ENCODE peak calls at places on chromosome 19, in six cellular contexts. One of them, this sample, is unnamed.

GRCh38 chr19:14769201-14769600 is 9.2 kb downstream of the ADGRE2 start:
- DNase-seq in SJSA1: peak; percentile 25
- DNase-seq in effector memory CD4-positive, alpha-beta T cell: no peak
- DNase-seq in heart left ventricle: no peak
- DNase-seq in uterus: no peak
- DNase-seq in pancreas: no peak
- DNase-seq in this sample: no peak

GRCh38 chr19:48630289-48631036 is 6.7 kb downstream of the DBP start:
- DNase-seq in SJSA1: no peak
- DNase-seq in effector memory CD4-positive, alpha-beta T cell: no peak
- DNase-seq in heart left ventricle: peak; percentile 90
- DNase-seq in uterus: peak; percentile 74
- DNase-seq in pancreas: peak; percentile 59
- DNase-seq in this sample: peak; percentile 96

GRCh38 chr19:29532956-29533355 is 7.2 kb downstream of the VSTM2B start:
- DNase-seq in SJSA1: peak; percentile 31
- DNase-seq in effector memory CD4-positive, alpha-beta T cell: no peak
- DNase-seq in heart left ventricle: peak; percentile 9
- DNase-seq in uterus: no peak
- DNase-seq in pancreas: no peak
- DNase-seq in this sample: no peak

GRCh38 chr19:51784922-51785690 is 9.9 kb upstream of the FPR3 start:
- DNase-seq in SJSA1: no peak
- DNase-seq in effector memory CD4-positive, alpha-beta T cell: no peak
- DNase-seq in heart left ventricle: peak; percentile 69
- DNase-seq in uterus: peak; percentile 43
- DNase-seq in pancreas: no peak
- DNase-seq in this sample: peak; percentile 72

GRCh38 chr19:32652893-32653625 is 21.9 kb downstream of the ANKRD27 start:
- DNase-seq in SJSA1: no peak
- DNase-seq in effector memory CD4-positive, alpha-beta T cell: no peak
- DNase-seq in heart left ventricle: peak; percentile 87
- DNase-seq in uterus: peak; percentile 32
- DNase-seq in pancreas: peak; percentile 87
- DNase-seq in this sample: peak; percentile 92

GRCh38 chr19:4267101-4267900 is 11.8 kb upstream of the SHD start:
- DNase-seq in SJSA1: peak; percentile 72
- DNase-seq in effector memory CD4-positive, alpha-beta T cell: peak; percentile 43
- DNase-seq in heart left ventricle: no peak
- DNase-seq in uterus: peak; percentile 51
- DNase-seq in pancreas: peak; percentile 74
- DNase-seq in this sample: peak; percentile 47

GRCh38 chr19:6204866-6205723 is 69.6 kb downstream of the ACSBG2 start:
- DNase-seq in SJSA1: no peak
- DNase-seq in effector memory CD4-positive, alpha-beta T cell: no peak
- DNase-seq in heart left ventricle: no peak
- DNase-seq in uterus: no peak
- DNase-seq in pancreas: no peak
- DNase-seq in this sample: no peak

GRCh38 chr19:56671613-56671994 is at the start of gene ZNF835:
- DNase-seq in SJSA1: no peak
- DNase-seq in effector memory CD4-positive, alpha-beta T cell: peak; percentile 55
- DNase-seq in heart left ventricle: peak; percentile 99
- DNase-seq in uterus: peak; percentile 94
- DNase-seq in pancreas: peak; percentile 88
- DNase-seq in this sample: peak; percentile 99

GRCh38 chr19:14511245-14511625 is 7.0 kb downstream of the DNAJB1 start:
- DNase-seq in SJSA1: no peak
- DNase-seq in effector memory CD4-positive, alpha-beta T cell: no peak
- DNase-seq in heart left ventricle: no peak
- DNase-seq in uterus: no peak
- DNase-seq in pancreas: no peak
- DNase-seq in this sample: no peak

GRCh38 chr19:6092329-6093286 is 17.7 kb downstream of the RFX2 start:
- DNase-seq in SJSA1: peak; percentile 91
- DNase-seq in effector memory CD4-positive, alpha-beta T cell: no peak
- DNase-seq in heart left ventricle: peak; percentile 84
- DNase-seq in uterus: peak; percentile 74
- DNase-seq in pancreas: peak; percentile 74
- DNase-seq in this sample: peak; percentile 94

GRCh38 chr19:48292798-48293197 is 22.9 kb downstream of the ZNF114 start:
- DNase-seq in SJSA1: peak; percentile 65
- DNase-seq in effector memory CD4-positive, alpha-beta T cell: no peak
- DNase-seq in heart left ventricle: no peak
- DNase-seq in uterus: no peak
- DNase-seq in pancreas: no peak
- DNase-seq in this sample: no peak

GRCh38 chr19:1863638-1864479 is 480 bp upstream of the KLF16 start:
- DNase-seq in SJSA1: peak; percentile 95
- DNase-seq in effector memory CD4-positive, alpha-beta T cell: peak; percentile 88
- DNase-seq in heart left ventricle: peak; percentile 96
- DNase-seq in uterus: peak; percentile 80
- DNase-seq in pancreas: peak; percentile 93
- DNase-seq in this sample: peak; percentile 95
- H3K27ac ChIP-seq in SJSA1: peak overlapping the region; percentile 83
- H3K27ac ChIP-seq in effector memory CD4-positive, alpha-beta T cell: peak overlapping the region; percentile 86
- H3K27ac ChIP-seq in heart left ventricle: peak overlapping the region; percentile 92
- H3K27ac ChIP-seq in uterus: peak overlapping the region; percentile 84
- H3K27ac ChIP-seq in pancreas: peak overlapping the region; percentile 74
- H3K27ac ChIP-seq in this sample: peak overlapping the region; percentile 49

GRCh38 chr19:46698395-46699321 is 18.3 kb downstream of the PRKD2 start:
- DNase-seq in SJSA1: no peak
- DNase-seq in effector memory CD4-positive, alpha-beta T cell: no peak
- DNase-seq in heart left ventricle: no peak
- DNase-seq in uterus: no peak
- DNase-seq in pancreas: no peak
- DNase-seq in this sample: no peak
- H3K4me1 ChIP-seq in SJSA1: no peaks in the 10 kb centered on the region
- H3K4me1 ChIP-seq in effector memory CD4-positive, alpha-beta T cell: no peaks in the 10 kb centered on the region
- H3K4me1 ChIP-seq in heart left ventricle: peaks cover 3% of the 10 kb centered on the region
- H3K4me1 ChIP-seq in uterus: no peaks in the 10 kb centered on the region
- H3K4me1 ChIP-seq in pancreas: no peaks in the 10 kb centered on the region
- H3K4me1 ChIP-seq in this sample: no peaks in the 10 kb centered on the region

GRCh38 chr19:45615795-45616708 is 14.0 kb upstream of the GPR4 start:
- DNase-seq in SJSA1: peak; percentile 89
- DNase-seq in effector memory CD4-positive, alpha-beta T cell: peak; percentile 72
- DNase-seq in heart left ventricle: peak; percentile 88
- DNase-seq in uterus: peak; percentile 86
- DNase-seq in pancreas: peak; percentile 98
- DNase-seq in this sample: peak; percentile 90
- H3K27ac ChIP-seq in SJSA1: no peak overlapping the region
- H3K27ac ChIP-seq in effector memory CD4-positive, alpha-beta T cell: no peak overlapping the region
- H3K27ac ChIP-seq in heart left ventricle: no peak overlapping the region
- H3K27ac ChIP-seq in uterus: peak overlapping the region; percentile 29
- H3K27ac ChIP-seq in pancreas: peak overlapping the region; percentile 61
- H3K27ac ChIP-seq in this sample: peak overlapping the region; percentile 67

GRCh38 chr19:18308051-18308947 is 14.6 kb downstream of the LSM4 start:
- DNase-seq in SJSA1: no peak
- DNase-seq in effector memory CD4-positive, alpha-beta T cell: no peak
- DNase-seq in heart left ventricle: no peak
- DNase-seq in uterus: no peak
- DNase-seq in pancreas: no peak
- DNase-seq in this sample: peak; percentile 55
- H3K4me1 ChIP-seq in SJSA1: peaks cover 24% of the 10 kb centered on the region
- H3K4me1 ChIP-seq in effector memory CD4-positive, alpha-beta T cell: peaks cover 47% of the 10 kb centered on the region
- H3K4me1 ChIP-seq in heart left ventricle: peaks cover 8% of the 10 kb centered on the region
- H3K4me1 ChIP-seq in uterus: peaks cover 14% of the 10 kb centered on the region
- H3K4me1 ChIP-seq in pancreas: no peaks in the 10 kb centered on the region
- H3K4me1 ChIP-seq in this sample: peaks cover 3% of the 10 kb centered on the region